ENCODE peak calls at places on chromosomes 13 and 19, in four cellular contexts. C, W, F and S are unnamed samples.

GRCh38 chr19:47258895-47259555 is 2.7 kb downstream of the CCDC9 start:
- DNase-seq in C (no peak), W (no peak), F (no peak), S (no peak)

GRCh38 chr13:44870456-44870929 is 118.8 kb downstream of the NUFIP1 start:
- DNase-seq in F (peak), W (peak), C (no peak), S (no peak)

GRCh38 chr19:5903502-5904301 is at the start of gene NDUFA11:
- DNase-seq in C (peak), F (peak), W (peak), S (peak)

GRCh38 chr13:85312071-85312470 is 487.1 kb downstream of the SLITRK6 start:
- DNase-seq in C (no peak), W (no peak), F (no peak), S (no peak)

GRCh38 chr13:39209731-39210633 is 171.7 kb downstream of the NHLRC3 start:
- DNase-seq in F (no peak), C (no peak), W (no peak), S (no peak)

GRCh38 chr13:42807236-42807635 is 25.9 kb downstream of the FAM216B start:
- DNase-seq in W (no peak), C (no peak), F (no peak), S (no peak)

GRCh38 chr13:46296920-46297319 is 85.2 kb downstream of the LRRC63 start:
- DNase-seq in C (no peak), F (no peak), W (peak), S (no peak)

GRCh38 chr13:55977436-55977835 is 1163.3 kb upstream of the PRR20A start:
- DNase-seq in W (no peak), F (no peak), C (no peak), S (no peak)

GRCh38 chr19:13028027-13028426 is 32.8 kb downstream of the NFIX start:
- DNase-seq in W (no peak), C (no peak), F (no peak), S (no peak)

GRCh38 chr13:33634526-33635111 is 183.3 kb upstream of the RFC3 start:
- DNase-seq in F (no peak), C (no peak), W (no peak), S (no peak)

DNA sequence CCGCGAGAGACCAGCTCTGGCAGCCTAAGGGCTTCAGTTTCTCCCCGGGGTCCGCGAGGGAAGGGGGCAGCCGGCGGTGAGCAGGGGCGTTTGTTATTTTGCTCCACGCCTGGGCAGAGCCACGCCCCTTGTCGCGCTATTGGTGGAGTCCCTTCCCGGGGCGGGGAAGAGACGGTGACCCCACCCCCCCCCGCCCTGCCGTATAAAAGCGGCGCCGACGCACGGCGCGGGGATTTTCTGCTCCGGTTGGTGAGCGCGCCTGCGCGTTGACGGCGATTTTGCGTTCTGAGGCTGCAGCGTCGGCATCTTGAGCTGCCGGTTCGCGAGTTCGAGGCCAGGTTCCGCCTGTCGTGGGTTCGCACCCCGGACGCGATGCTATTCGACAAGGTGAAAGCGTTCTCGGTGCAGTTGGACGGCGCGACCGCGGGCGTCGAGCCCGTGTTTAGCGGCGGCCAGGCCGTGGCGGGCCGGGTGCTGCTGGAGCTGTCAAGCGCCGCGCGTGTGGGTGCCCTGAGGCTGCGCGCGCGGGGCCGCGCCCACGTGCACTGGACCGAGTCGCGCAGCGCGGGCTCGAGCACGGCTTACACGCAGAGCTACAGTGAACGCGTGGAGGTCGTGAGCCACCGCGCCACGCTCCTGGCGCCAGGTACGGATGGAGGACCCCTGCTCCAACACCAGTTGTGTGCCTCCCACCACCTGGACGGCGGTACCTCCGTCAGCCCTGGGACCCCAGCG is at the start of gene ARRDC2:
- DNase-seq in W (peak), F (peak), C (peak), S (peak)
- TF ChIP-seq POLR2A in W (peak), F (no peak), C (no peak), S (peak)

GRCh38 chr13:112227031-112227430 is 149.1 kb upstream of the SPACA7 start:
- DNase-seq in C (no peak), W (no peak), F (no peak), S (no peak)
- TF ChIP-seq POLR2A in C (no peak), W (no peak), F (no peak), S (no peak)

GRCh38 chr19:10816691-10817090 is 19.3 kb downstream of the TMED1 start:
- DNase-seq in F (no peak), W (no peak), C (no peak), S (no peak)

GRCh38 chr19:10818306-10819123 is 17.5 kb downstream of the TMED1 start:
- DNase-seq in W (no peak), C (no peak), F (no peak), S (no peak)

GRCh38 chr19:10815007-10815531 is 20.9 kb downstream of the TMED1 start:
- DNase-seq in F (no peak), C (no peak), W (no peak), S (no peak)

GRCh38 chr19:10817291-10818038 is 18.5 kb downstream of the TMED1 start:
- DNase-seq in F (no peak), W (peak), C (peak), S (no peak)

DNA sequence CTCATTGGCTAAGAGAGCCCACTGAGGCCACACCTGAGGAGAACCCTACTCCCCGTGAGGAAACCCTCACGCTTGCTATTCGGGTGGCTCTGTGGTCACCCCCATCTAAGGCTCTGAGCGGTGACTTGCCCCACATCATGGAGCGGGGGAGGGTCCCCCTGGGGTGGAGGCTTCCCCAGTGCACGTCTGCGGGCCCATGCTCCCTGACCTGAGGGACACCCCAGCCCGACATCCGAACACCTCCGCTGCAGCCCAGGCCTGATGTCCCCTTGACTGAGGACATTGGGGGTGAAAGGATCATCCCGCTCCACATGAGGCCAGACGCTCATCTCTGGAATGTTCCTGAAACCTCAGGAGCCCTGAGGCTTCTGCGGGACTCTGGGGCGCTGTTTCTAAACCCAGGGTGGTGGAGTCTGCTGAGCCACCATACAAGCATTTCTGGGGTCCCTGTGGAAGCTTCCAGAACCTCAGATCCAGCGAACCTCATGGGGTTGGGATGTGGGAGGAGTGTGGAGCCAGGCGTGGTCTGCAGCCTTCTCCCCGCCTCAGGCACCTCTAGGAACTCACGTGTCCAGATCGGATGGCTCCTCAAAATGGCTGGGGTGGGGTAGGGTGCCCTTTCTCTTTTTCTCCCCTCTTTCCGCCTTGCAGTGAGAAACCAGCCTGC is 19.9 kb downstream of the TMED1 start:
- DNase-seq in F (no peak), C (no peak), W (no peak), S (no peak)
- TF ChIP-seq POLR2A in F (no peak), C (no peak), W (no peak), S (no peak)

DNA sequence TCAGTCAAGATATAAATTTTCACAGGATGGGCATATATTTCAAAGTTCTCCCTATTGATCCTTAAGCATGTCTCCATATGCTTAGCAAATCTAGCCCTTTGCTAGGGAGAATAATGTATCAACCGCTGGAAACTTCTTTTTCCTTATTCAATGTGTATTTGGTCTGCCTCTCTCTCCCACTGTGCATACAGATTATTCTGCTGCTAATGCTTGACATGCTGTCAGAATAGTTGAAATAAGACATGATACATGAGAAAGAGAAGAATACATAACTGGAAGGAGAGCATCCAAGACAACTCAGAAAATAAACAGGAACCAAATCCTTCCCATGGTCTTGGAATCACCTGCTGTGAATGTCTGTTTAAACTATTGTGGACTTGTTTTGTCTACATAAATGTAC is 1103.1 kb downstream of the EFNB2 start:
- DNase-seq in C (no peak), F (no peak), W (no peak), S (no peak)
- TF ChIP-seq POLR2A in C (no peak), F (no peak), W (no peak), S (no peak)

GRCh38 chr19:58439576-58440554 is at the start of gene ZNF132:
- DNase-seq in C (peak), F (peak), W (peak), S (peak)
- TF ChIP-seq POLR2A in C (no peak), F (no peak), W (peak), S (no peak)

DNA sequence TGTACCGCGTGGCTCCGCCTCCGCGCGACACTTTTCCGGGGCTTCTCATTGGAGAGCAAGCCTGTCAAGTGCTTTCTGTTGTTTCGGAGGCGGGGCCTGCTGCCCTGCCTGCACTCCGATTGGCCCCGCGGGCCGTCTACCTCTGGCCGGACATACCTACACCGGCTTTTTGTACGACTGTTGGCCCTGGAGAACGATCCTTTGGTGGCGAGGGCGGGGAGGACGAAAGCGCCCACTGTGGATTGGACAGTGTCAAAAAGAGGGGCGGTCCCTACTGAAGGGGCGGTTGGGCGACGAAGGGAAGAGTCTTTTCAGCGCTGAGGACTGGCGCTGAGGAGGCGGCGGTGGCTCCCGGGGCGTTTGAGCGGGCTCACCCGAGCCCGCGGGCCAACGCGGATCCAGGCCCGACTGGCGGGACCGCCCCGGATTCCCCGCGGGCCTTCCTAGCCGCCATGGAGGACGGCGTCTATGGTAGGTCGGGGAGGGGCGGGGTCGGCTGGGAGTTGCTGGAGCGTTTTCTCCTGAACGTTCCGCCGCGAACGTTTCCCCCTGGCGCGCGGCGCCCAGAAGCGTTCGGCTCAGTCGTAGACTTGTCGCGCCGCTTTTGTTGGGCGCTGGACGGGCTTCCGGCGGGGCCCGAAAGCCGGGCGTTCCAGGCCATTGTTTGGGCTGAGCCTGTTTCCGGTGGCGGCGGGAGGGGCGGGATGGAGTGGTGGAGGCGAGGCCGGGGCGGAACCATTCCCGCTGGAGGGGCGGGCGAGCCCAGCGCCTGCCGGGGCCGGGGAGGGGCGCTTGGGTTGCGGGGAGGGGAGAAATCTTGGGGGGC is at the start of gene CYTH2:
- DNase-seq in W (peak), C (peak), F (peak), S (peak)
- TF ChIP-seq POLR2A in W (peak), C (peak), F (peak), S (peak)

DNA sequence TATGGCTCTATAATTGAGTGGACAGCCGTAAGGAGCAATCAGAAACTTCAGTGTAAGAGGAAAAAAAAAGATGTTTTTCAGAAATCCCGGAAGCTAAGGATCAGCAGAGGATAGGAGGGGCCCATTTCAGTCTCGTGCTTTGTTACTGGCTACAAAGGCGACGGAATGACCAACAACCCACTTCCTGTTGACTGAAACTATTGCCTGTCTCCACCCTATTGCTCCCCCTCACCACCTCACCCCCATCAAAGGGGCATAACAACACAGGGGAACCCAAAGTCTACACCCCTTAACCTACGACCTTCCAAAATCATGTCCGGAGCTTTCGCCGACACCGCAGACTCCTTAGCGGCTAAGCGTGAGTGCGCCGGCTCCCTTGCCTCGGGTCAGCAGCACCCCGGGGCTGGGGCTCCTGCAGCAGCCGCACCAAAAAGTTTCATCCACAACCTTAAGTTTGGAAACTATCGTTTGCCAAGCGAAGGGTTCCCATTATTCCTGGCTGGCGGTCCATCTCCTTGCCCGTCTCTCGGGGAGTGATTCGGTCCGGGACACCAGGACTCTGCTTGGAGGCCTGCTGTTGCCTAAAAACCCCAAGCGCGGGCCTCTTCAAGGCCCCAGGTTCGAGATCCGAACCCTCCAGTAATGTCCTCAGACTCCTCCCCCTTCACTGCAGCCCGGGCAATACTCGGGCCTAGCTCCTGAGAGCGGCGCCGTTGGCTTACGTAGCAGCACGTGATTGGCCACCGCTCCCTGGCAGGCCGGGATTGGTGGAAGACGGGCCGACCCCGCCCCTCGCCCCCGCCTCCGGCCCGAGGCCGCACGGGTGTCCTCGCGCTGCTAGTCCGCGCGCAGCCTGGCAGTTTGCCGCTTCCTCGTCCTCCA is at the start of gene TPP2:
- DNase-seq in W (peak), C (peak), F (peak), S (peak)
- TF ChIP-seq POLR2A in W (peak), C (peak), F (no peak), S (peak)